ENCODE peak calls at places on chromosomes 6 and 20, in six cellular contexts. F is lung, Y is pancreas, I is right cardiac atrium, X is HCT116, Z is left lung. J is an unnamed sample. For H3K4me1, the result is how much of the 10 kb centered on the place peaks cover.

GRCh38 chr6:87714093-87714809 is 12.2 kb upstream of the AKIRIN2 start:
- ATAC-seq in I (no peak), X (peak), F (no peak), Y (no peak), Z (peak), J (no peak)

GRCh38 chr20:2688041-2688591 is 4.5 kb upstream of the EBF4 start:
- ATAC-seq in X (peak), I (no peak), F (peak), Z (peak), Y (peak), J (no peak)

GRCh38 chr6:149234051-149234962 is 83.2 kb upstream of the TAB2 start:
- ATAC-seq in Y (no peak), X (peak), Z (no peak), I (no peak), F (no peak), J (no peak)

GRCh38 chr6:160051390-160051789 is 70.2 kb upstream of the SLC22A1 start:
- ATAC-seq in Y (no peak), F (no peak), I (no peak), Z (no peak), X (no peak), J (no peak)

GRCh38 chr6:16437095-16437494 is 198.7 kb downstream of the GMPR start:
- ATAC-seq in Z (no peak), X (no peak), Y (no peak), F (no peak), I (no peak), J (no peak)

GRCh38 chr20:1707588-1708449 is 50.2 kb upstream of the SIRPG start:
- ATAC-seq in Z (no peak), Y (no peak), F (no peak), I (no peak), X (no peak), J (no peak)

GRCh38 chr6:14873781-14874446 is 372.0 kb upstream of the JARID2 start:
- ATAC-seq in Y (no peak), F (no peak), Z (no peak), X (no peak), I (no peak), J (no peak)

GRCh38 chr20:13430346-13431002 is 208.3 kb downstream of the TASP1 start:
- ATAC-seq in F (peak), X (peak), I (no peak), Z (peak), Y (no peak), J (no peak)

GRCh38 chr20:24100370-24101011 is 111.9 kb upstream of the GGTLC1 start:
- ATAC-seq in Z (peak), Y (peak), F (peak), I (peak), X (peak), J (peak)

GRCh38 chr6:20202070-20202658 is 10.1 kb downstream of the MBOAT1 start:
- ATAC-seq in I (no peak), Y (peak), Z (peak), X (no peak), F (no peak), J (no peak)

GRCh38 chr6:138477913-138478539 is 21.3 kb downstream of the NHSL1 start:
- ATAC-seq in Z (no peak), Y (peak), I (no peak), X (no peak), F (no peak), J (no peak)

GRCh38 chr20:45835230-45836224 is 1.9 kb downstream of the SNX21 start:
- ATAC-seq in X (peak), I (peak), Y (no peak), F (no peak), Z (no peak), J (peak)

GRCh38 chr20:36854343-36855240 is 21.3 kb upstream of the TLDC2 start:
- ATAC-seq in X (peak), I (peak), Y (no peak), Z (peak), F (no peak), J (no peak)

GRCh38 chr6:122821095-122821494 is 32.0 kb downstream of the SMPDL3A start:
- ATAC-seq in F (no peak), I (no peak), Z (no peak), Y (no peak), X (no peak), J (no peak)

GRCh38 chr20:19440660-19441527 is 228.5 kb downstream of the SLC24A3 start:
- ATAC-seq in I (no peak), F (no peak), X (no peak), Z (no peak), Y (no peak), J (no peak)

GRCh38 chr6:119742188-119742803 is 392.7 kb upstream of the MAN1A1 start:
- ATAC-seq in Z (peak), F (peak), X (peak), I (peak), Y (peak), J (no peak)

GRCh38 chr6:79313254-79313653 is 78.8 kb upstream of the HMGN3 start:
- ATAC-seq in F (no peak), I (no peak), Y (peak), X (no peak), Z (no peak), J (no peak)

GRCh38 chr20:4383966-4384365 is 337.7 kb upstream of the PRND start:
- ATAC-seq in Z (no peak), Y (no peak), I (no peak), X (no peak), F (no peak), J (no peak)

GRCh38 chr6:56520218-56520617 is 122.5 kb downstream of the DST start:
- ATAC-seq in F (no peak), X (no peak), I (no peak), Y (no peak), Z (no peak), J (no peak)

GRCh38 chr20:51665543-51666118 is 102.6 kb downstream of the ATP9A start:
- ATAC-seq in I (no peak), X (no peak), Y (no peak), F (peak), Z (peak), J (no peak)

GRCh38 chr6:3176562-3177355 is 19.4 kb upstream of the TUBB2A start:
- ATAC-seq in F (peak), Y (no peak), X (peak), Z (peak), I (no peak), J (peak)

GRCh38 chr20:47360207-47360488 is 3.6 kb upstream of the ZMYND8 start:
- ATAC-seq in X (no peak), Y (peak), Z (peak), I (peak), F (no peak), J (peak)

DNA sequence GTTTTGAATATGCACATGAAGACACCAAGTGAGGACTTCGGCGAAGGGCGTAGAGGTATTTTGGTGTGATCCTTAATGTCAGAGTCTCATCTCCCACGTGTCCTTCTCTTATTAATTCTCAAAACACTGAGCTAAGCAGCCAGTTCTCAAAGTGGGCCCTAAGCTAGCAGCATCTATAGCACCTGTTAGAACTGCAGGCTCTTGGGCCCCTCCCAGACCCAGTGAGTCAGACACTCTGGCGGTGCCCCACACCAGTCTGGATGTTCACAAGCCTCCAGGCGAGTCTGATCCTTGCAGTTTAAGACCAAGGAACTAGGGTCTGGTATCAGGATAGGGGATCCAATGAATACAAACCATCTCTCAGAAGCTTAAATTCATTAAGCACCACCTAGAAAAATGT is 292.2 kb downstream of the QKI start:
- ATAC-seq in Y (no peak), F (no peak), X (no peak), I (no peak), Z (no peak), J (no peak)
- H3K4me1 ChIP-seq in Y (under half), F (under half), X (under half), I (under half), Z (half or more), J (under half)

DNA sequence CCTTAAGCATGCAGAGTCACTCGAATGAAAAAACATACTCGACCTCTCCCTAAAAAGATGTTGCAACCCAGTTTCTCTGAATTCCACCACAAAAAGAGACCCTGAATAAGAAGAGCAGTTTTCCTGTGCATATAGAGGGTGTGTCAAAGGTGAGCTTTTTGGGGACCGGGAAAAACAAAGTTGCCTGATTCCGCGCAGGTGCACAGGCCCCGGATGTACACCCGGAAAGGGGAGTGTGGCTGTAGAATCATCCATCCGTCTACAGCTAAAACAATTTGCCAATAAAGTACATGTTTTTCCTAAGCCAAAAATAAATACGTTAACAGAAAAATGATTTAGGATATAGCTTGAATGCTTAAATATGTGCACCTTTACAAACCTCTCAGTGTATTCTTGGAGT is 41.2 kb upstream of the IRF4 start:
- ATAC-seq in X (no peak), Y (no peak), Z (no peak), F (no peak), I (no peak), J (no peak)
- H3K4me1 ChIP-seq in X (under half), Y (under half), Z (under half), F (under half), I (under half), J (under half)

DNA sequence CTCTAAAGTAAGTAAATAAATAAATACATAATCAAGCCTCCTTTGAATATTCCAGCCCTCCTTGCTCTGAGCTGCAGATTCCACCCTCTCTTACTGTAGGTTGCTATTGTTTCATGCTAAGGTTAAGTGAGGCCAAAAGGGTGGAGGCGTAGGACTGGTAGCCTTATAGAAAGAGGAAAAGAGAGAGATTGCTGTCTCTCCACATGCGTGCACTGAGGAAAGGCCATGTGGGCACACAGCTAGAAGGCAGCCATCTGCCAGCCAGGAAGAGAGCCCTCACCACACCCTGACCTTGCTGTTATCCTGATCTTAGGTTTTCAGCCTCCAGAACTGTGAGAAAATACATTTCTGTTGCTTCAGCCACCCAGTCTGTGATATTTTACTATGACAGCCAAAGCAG is 87.4 kb upstream of the SHLD1 start:
- ATAC-seq in Y (no peak), Z (peak), I (no peak), F (no peak), X (no peak), J (no peak)
- H3K4me1 ChIP-seq in Y (under half), Z (under half), I (under half), F (under half), X (under half), J (under half)

GRCh38 chr20:25195962-25196700 is 619 bp downstream of the ENTPD6 start:
- ATAC-seq in X (peak), Y (peak), I (peak), Z (peak), F (peak), J (peak)
- H3K4me1 ChIP-seq in X (under half), Y (under half), I (under half), Z (under half), F (under half), J (half or more)

GRCh38 chr6:111794300-111794699 is 79.0 kb downstream of the FYN start:
- ATAC-seq in F (no peak), Z (no peak), I (no peak), X (no peak), Y (no peak), J (no peak)

GRCh38 chr6:111793711-111794111 is 79.5 kb downstream of the FYN start:
- ATAC-seq in F (no peak), X (no peak), Z (no peak), Y (no peak), I (no peak), J (no peak)

GRCh38 chr6:111791415-111791814 is 81.8 kb downstream of the FYN start:
- ATAC-seq in I (peak), X (no peak), Y (no peak), Z (no peak), F (no peak), J (no peak)

GRCh38 chr6:111792241-111792640 is 81.0 kb downstream of the FYN start:
- ATAC-seq in X (no peak), I (no peak), F (no peak), Y (no peak), Z (no peak), J (no peak)

GRCh38 chr6:111792914-111793700 is 80.1 kb downstream of the FYN start:
- ATAC-seq in Z (no peak), Y (no peak), F (no peak), X (no peak), I (no peak), J (no peak)
- H3K4me1 ChIP-seq in Z (under half), Y (under half), F (under half), X (under half), I (under half), J (under half)

GRCh38 chr6:166604328-166604727 is 17.9 kb upstream of the RAMACL start:
- ATAC-seq in Y (no peak), Z (no peak), F (no peak), I (no peak), X (no peak), J (no peak)

GRCh38 chr6:166600932-166601331 is 14.5 kb upstream of the RAMACL start:
- ATAC-seq in X (no peak), I (no peak), F (no peak), Y (no peak), Z (no peak), J (no peak)

GRCh38 chr6:166599158-166599557 is 12.7 kb upstream of the RAMACL start:
- ATAC-seq in Y (no peak), X (no peak), I (no peak), F (no peak), Z (peak), J (no peak)

GRCh38 chr6:166602928-166603690 is 16.6 kb upstream of the RAMACL start:
- ATAC-seq in F (no peak), I (no peak), Y (no peak), X (no peak), Z (no peak), J (no peak)

GRCh38 chr6:166601956-166602355 is 15.5 kb upstream of the RAMACL start:
- ATAC-seq in X (no peak), I (no peak), Y (no peak), Z (no peak), F (no peak), J (no peak)
- H3K4me1 ChIP-seq in X (under half), I (under half), Y (under half), Z (under half), F (under half), J (under half)

GRCh38 chr6:151353795-151354194 is 37.6 kb downstream of the ZBTB2 start:
- ATAC-seq in Z (no peak), F (no peak), Y (no peak), I (no peak), X (no peak), J (no peak)

GRCh38 chr6:151351146-151351700 is 40.1 kb downstream of the ZBTB2 start:
- ATAC-seq in Y (no peak), F (no peak), Z (no peak), X (no peak), I (no peak), J (peak)

GRCh38 chr6:151351731-151352130 is 39.6 kb downstream of the ZBTB2 start:
- ATAC-seq in X (peak), Y (no peak), I (no peak), Z (no peak), F (no peak), J (no peak)

GRCh38 chr6:151350442-151351145 is 40.8 kb downstream of the ZBTB2 start:
- ATAC-seq in I (no peak), F (no peak), Z (no peak), X (no peak), Y (no peak), J (no peak)

GRCh38 chr6:151352410-151353399 is 38.7 kb downstream of the ZBTB2 start:
- ATAC-seq in X (no peak), F (no peak), I (no peak), Y (no peak), Z (no peak), J (no peak)
- H3K4me1 ChIP-seq in X (under half), F (under half), I (under half), Y (under half), Z (under half), J (under half)

J was measured in gastroesophageal sphincter.